ENCODE peak calls at places on chromosomes 16 and 17, in ten cellular contexts. I is neuronal stem cell; Q is uterus; C is tibial artery; T is heart right ventricle; W is left lung; F is heart left ventricle; Y is CD8-positive, alpha-beta T cell; P is endothelial cell of umbilical vein; V is left ventricle myocardium inferior. N is an unnamed sample. For H3K27me3, the result is how much of the 10 kb centered on the place peaks cover.

GRCh38 chr17:44350733-44351226 is 5.7 kb downstream of the GRN start:
- DNase-seq in V (peak), I (peak), F (peak), Q (no peak), W (no peak), Y (peak), C (no peak), T (peak), P (peak), N (peak)

GRCh38 chr17:16991349-16992009 is 19.6 kb upstream of the TNFRSF13B start:
- DNase-seq in W (peak), Y (peak), F (peak), T (peak), P (peak), V (peak), Q (peak), C (peak), I (peak), N (peak)

GRCh38 chr16:27405546-27406451 is 3.8 kb downstream of the IL21R start:
- DNase-seq in T (no peak), W (no peak), Q (no peak), C (no peak), Y (peak), I (no peak), F (no peak), V (no peak), P (no peak), N (peak)

GRCh38 chr16:87713469-87714229 is 52.1 kb downstream of the KLHDC4 start:
- DNase-seq in Q (no peak), F (no peak), Y (peak), V (no peak), P (no peak), C (no peak), I (no peak), W (no peak), T (no peak), N (no peak)

GRCh38 chr16:57680842-57681241 is 12.7 kb downstream of the ADGRG3 start:
- DNase-seq in W (no peak), C (no peak), V (no peak), Q (no peak), F (no peak), T (no peak), P (no peak), I (no peak), Y (no peak), N (no peak)

GRCh38 chr16:73065617-73066313 is 17.8 kb upstream of the ZFHX3 start:
- DNase-seq in C (peak), I (peak), T (peak), Q (no peak), W (peak), F (peak), P (no peak), V (peak), Y (no peak), N (peak)

GRCh38 chr17:81388612-81389367 is 6.5 kb upstream of the BAHCC1 start:
- DNase-seq in W (no peak), Q (no peak), V (no peak), T (peak), P (no peak), F (no peak), C (no peak), I (no peak), Y (no peak), N (no peak)

GRCh38 chr17:51152766-51153209 is 571 bp upstream of the NME1 start:
- DNase-seq in V (no peak), Q (no peak), F (no peak), C (no peak), Y (no peak), I (no peak), W (no peak), P (no peak), T (no peak), N (no peak)

GRCh38 chr17:48994548-48995331 is 2.4 kb upstream of the IGF2BP1 start:
- DNase-seq in T (no peak), I (no peak), C (no peak), W (no peak), F (no peak), P (peak), Q (no peak), V (no peak), Y (no peak), N (no peak)

GRCh38 chr16:22186517-22186916 is 19.6 kb upstream of the EEF2K start:
- DNase-seq in I (no peak), T (no peak), F (no peak), Y (no peak), W (no peak), Q (no peak), V (no peak), P (no peak), C (no peak), N (no peak)

GRCh38 chr16:85249830-85250455 is 137.7 kb upstream of the CIBAR2 start:
- DNase-seq in I (no peak), W (no peak), P (no peak), Y (no peak), Q (no peak), F (no peak), T (no peak), C (no peak), V (no peak), N (no peak)

GRCh38 chr17:19660219-19660870 is 11.8 kb downstream of the ALDH3A2 start:
- DNase-seq in P (no peak), C (no peak), W (no peak), I (no peak), F (no peak), Q (no peak), Y (no peak), V (no peak), T (no peak), N (no peak)

GRCh38 chr16:68778551-68779231 is 41.6 kb downstream of the CDH1 start:
- DNase-seq in W (peak), Q (no peak), C (no peak), I (no peak), Y (no peak), V (no peak), F (no peak), P (no peak), T (no peak), N (no peak)

GRCh38 chr17:6894206-6894528 is 62.6 kb upstream of the TEKT1 start:
- DNase-seq in F (peak), C (no peak), P (peak), W (no peak), I (peak), T (no peak), Q (no peak), V (no peak), Y (no peak), N (no peak)

GRCh38 chr16:25580071-25580470 is 111.7 kb upstream of the HS3ST4 start:
- DNase-seq in I (no peak), C (no peak), P (no peak), W (no peak), T (no peak), Y (no peak), V (no peak), F (no peak), Q (no peak), N (no peak)

GRCh38 chr16:82016268-82016667 is 5.0 kb upstream of the SDR42E1 start:
- DNase-seq in Q (no peak), F (no peak), C (no peak), P (peak), I (no peak), V (no peak), W (no peak), Y (no peak), T (no peak), N (no peak)

GRCh38 chr17:14336418-14336817 is 35.5 kb downstream of the HS3ST3B1 start:
- DNase-seq in T (no peak), V (peak), Y (no peak), F (no peak), Q (no peak), C (no peak), P (no peak), I (no peak), W (no peak), N (no peak)
- H3K27me3 ChIP-seq in T (under half), V (under half), Y (under half), F (under half), Q (under half), C (under half), P (under half), I (under half), W (under half), N (under half)

DNA sequence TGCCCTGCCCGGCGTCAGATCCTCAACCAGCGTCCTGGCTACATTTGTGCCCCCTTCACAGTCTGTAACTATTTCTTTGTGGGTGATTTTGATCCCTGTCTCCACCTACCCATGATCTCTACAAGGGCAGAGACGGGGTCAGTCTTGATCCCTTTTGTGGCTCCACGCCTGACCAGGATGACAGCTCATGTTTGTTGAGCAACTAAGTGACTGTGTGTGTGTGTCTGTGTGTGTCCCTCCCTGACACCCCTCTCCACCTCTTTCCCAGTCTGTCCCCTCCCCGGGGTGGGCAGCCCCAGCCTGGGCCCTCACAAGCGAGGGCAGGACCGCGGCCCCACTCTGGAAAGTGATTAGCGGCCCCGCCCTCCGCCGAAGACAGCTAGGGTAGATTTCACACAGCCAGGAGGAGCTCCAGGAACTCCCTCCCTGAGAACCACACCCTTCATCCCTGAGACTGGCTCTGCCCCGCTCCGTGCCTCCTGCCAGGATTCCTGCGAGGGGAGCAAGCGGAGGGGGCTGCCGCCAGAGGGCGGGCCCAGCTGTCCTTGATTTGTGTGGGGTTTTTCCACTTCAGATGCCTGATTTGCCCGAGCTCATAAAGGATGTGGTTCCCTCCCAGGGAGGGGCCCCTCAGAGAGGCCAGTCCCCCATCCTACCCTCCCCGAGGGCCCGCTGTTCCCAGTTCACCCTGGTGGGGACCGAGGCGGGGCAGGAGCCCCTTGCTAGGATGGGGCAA is 5.3 kb upstream of the HS3ST6 start:
- DNase-seq in V (no peak), T (no peak), W (no peak), I (no peak), P (peak), Y (no peak), Q (no peak), C (no peak), F (peak), N (peak)
- H3K4me3 ChIP-seq in V (no peak), T (no peak), W (no peak), I (no peak), P (no peak), Y (no peak), Q (no peak), C (no peak), F (no peak), N (no peak)

DNA sequence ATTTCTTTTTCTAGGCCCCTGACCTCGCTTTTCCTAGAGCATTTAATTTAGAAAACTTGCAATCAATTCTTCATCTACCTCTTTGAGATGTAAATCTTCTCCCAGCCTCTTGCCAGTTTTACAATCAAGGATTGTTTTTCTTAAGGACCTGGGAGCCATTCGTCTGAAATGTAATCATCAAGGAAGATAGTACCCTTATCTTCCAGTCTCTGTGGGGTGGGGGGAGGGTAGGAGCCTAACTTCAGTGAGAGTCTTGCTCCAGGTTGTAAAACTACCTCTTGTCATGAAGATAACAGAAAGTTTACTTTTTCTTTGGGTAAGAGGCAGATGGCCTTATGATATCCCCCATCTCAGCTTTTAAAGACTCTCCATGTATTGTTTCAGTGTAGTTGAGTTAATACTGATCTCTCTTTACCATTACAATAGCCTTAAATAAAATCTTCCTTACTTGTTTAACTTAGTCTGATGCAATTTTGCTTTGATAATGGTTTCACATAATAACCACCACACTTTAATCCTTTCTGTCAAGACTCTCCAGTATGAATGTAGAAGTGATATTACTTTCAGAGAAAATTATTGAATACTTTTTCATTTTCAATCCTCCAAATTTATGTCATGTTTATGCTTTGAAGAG is 110.2 kb upstream of the CPHXL start:
- DNase-seq in T (no peak), W (no peak), I (no peak), Q (no peak), C (no peak), P (no peak), Y (no peak), V (no peak), F (no peak), N (no peak)
- H3K27me3 ChIP-seq in T (under half), W (under half), I (under half), Q (under half), C (under half), P (under half), Y (under half), V (under half), F (under half), N (under half)

GRCh38 chr16:11620243-11621003 is 33.7 kb upstream of the LITAF start:
- DNase-seq in F (no peak), W (no peak), Y (no peak), Q (no peak), I (no peak), T (no peak), C (no peak), V (no peak), P (no peak), N (no peak)
- H3K4me3 ChIP-seq in F (no peak), W (no peak), Y (peak), Q (no peak), I (no peak), T (no peak), C (no peak), V (no peak), P (no peak), N (no peak)

GRCh38 chr16:77430360-77430759 is 4.5 kb downstream of the ADAMTS18 start:
- DNase-seq in C (no peak), Y (no peak), Q (no peak), T (no peak), V (no peak), I (no peak), W (no peak), F (no peak), P (no peak), N (no peak)
- H3K27me3 ChIP-seq in C (under half), Y (under half), Q (under half), T (under half), V (half or more), I (half or more), W (under half), F (under half), P (under half), N (under half)